ENCODE peak calls at places on chromosomes 3 and 15, in five cellular contexts. A, J, G, Y and R are unnamed samples. For H3K4me1, the result is how much of the 10 kb centered on the place peaks cover.

GRCh38 chr3:52915245-52915772 is 18.0 kb upstream of the STIMATE start:
- DNase-seq in A (no peak), Y (no peak), J (no peak), G (no peak), R (no peak)

GRCh38 chr15:90915808-90916440 is 12.8 kb downstream of the MAN2A2 start:
- DNase-seq in A (peak), G (peak), Y (no peak), J (no peak), R (no peak)

GRCh38 chr3:57007513-57008415 is 52.7 kb upstream of the SPATA12 start:
- DNase-seq in G (peak), A (peak), Y (no peak), J (peak), R (peak)

GRCh38 chr3:108940166-108940565 is 13.5 kb downstream of the GUCA1C start:
- DNase-seq in G (no peak), J (no peak), A (no peak), Y (no peak), R (no peak)

GRCh38 chr3:86988235-86988634 is 2.7 kb downstream of the VGLL3 start:
- DNase-seq in J (no peak), Y (no peak), G (no peak), A (peak), R (no peak)

GRCh38 chr3:14120111-14120920 is 4.4 kb downstream of the CHCHD4 start:
- DNase-seq in A (no peak), J (no peak), G (no peak), Y (no peak), R (peak)

GRCh38 chr3:100882571-100882981 is 110.6 kb downstream of the ABI3BP start:
- DNase-seq in A (no peak), Y (no peak), G (no peak), J (no peak), R (no peak)

GRCh38 chr3:44883999-44884431 is 9.6 kb downstream of the TGM4 start:
- DNase-seq in Y (no peak), G (no peak), J (no peak), A (peak), R (no peak)

GRCh38 chr3:99108508-99108907 is 207.0 kb upstream of the DCBLD2 start:
- DNase-seq in Y (no peak), J (no peak), A (peak), G (no peak), R (no peak)

GRCh38 chr3:15647629-15648167 is 46.2 kb downstream of the BTD start:
- DNase-seq in G (peak), A (peak), Y (no peak), J (peak), R (peak)

GRCh38 chr3:74139648-74140047 is 474.8 kb downstream of the CNTN3 start:
- DNase-seq in A (peak), G (no peak), J (no peak), Y (no peak), R (no peak)

GRCh38 chr3:32246079-32246675 is 7.7 kb downstream of the CMTM8 start:
- DNase-seq in A (peak), Y (no peak), G (no peak), J (no peak), R (no peak)

GRCh38 chr3:106333911-106334618 is 465.3 kb upstream of the CBLB start:
- DNase-seq in J (no peak), A (peak), G (no peak), Y (no peak), R (no peak)

GRCh38 chr3:4406746-4407568 is 60.1 kb downstream of the SUMF1 start:
- DNase-seq in J (no peak), G (no peak), Y (no peak), A (no peak), R (no peak)

GRCh38 chr3:4407941-4408340 is 59.1 kb downstream of the SUMF1 start:
- DNase-seq in A (no peak), J (no peak), Y (no peak), G (no peak), R (no peak)

GRCh38 chr3:4411236-4411635 is 55.8 kb downstream of the SUMF1 start:
- DNase-seq in Y (no peak), J (no peak), G (no peak), A (no peak), R (no peak)

GRCh38 chr3:4410174-4410573 is 56.9 kb downstream of the SUMF1 start:
- DNase-seq in Y (no peak), J (no peak), A (no peak), G (no peak), R (no peak)

DNA sequence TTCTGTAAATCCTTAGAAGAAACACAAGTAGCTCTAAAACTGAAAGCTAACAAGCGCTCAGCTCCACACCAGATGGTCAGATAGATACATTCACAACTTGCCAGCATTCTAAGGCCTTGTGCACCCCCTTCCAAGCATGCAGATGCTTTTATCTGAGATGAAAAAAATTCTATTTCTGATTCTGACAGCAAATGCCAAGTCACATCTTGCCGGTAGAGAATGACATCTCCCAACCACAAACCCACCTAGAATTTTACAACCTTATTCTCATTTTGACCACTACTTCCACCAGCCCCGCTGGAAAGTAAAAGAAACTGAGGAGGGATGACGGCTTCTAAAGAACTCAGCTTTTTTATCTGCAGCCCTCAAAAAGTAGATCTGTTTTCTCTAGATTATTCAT is 57.7 kb downstream of the SUMF1 start:
- DNase-seq in Y (no peak), G (no peak), A (no peak), J (no peak), R (no peak)
- H3K4me1 ChIP-seq in Y (under half), G (under half), A (under half), J (under half), R (under half)

GRCh38 chr15:39239562-39239961 is 341.3 kb upstream of the THBS1 start:
- DNase-seq in G (no peak), A (peak), J (no peak), Y (no peak), R (no peak)
- H3K9ac ChIP-seq in G (no peak), A (no peak), J (no peak), Y (no peak), R (no peak)

GRCh38 chr3:171829841-171830559 is 13.1 kb upstream of the TMEM212 start:
- DNase-seq in Y (peak), G (peak), A (peak), J (no peak), R (peak)

GRCh38 chr3:171833006-171833405 is 10.1 kb upstream of the TMEM212 start:
- DNase-seq in G (no peak), J (no peak), A (no peak), Y (no peak), R (no peak)

GRCh38 chr3:171834461-171834801 is 8.7 kb upstream of the TMEM212 start:
- DNase-seq in J (no peak), A (no peak), Y (no peak), G (no peak), R (no peak)

GRCh38 chr3:171833775-171834460 is 9.2 kb upstream of the TMEM212 start:
- DNase-seq in G (no peak), Y (no peak), A (peak), J (no peak), R (no peak)

DNA sequence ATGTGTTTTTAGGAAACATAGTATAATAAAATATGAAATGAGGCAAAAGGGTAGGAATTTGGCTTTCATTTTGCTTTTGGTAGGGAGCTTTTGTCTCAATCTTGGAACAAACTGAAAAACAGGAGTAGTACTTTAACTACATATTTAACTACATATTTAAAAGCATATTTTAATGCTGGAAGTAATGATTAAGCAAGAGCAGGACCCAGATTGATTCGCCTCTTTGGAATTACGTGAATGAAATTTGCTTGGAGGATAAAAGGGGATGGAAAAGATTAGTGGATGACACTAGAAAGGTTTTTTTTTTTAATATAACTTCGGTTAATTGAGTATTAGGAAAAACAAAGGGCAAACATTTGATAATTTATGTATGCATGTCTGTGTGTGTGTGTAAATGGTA is 11.2 kb upstream of the TMEM212 start:
- DNase-seq in A (peak), Y (no peak), J (no peak), G (no peak), R (no peak)
- H3K4me1 ChIP-seq in A (under half), Y (under half), J (under half), G (under half), R (under half)

DNA sequence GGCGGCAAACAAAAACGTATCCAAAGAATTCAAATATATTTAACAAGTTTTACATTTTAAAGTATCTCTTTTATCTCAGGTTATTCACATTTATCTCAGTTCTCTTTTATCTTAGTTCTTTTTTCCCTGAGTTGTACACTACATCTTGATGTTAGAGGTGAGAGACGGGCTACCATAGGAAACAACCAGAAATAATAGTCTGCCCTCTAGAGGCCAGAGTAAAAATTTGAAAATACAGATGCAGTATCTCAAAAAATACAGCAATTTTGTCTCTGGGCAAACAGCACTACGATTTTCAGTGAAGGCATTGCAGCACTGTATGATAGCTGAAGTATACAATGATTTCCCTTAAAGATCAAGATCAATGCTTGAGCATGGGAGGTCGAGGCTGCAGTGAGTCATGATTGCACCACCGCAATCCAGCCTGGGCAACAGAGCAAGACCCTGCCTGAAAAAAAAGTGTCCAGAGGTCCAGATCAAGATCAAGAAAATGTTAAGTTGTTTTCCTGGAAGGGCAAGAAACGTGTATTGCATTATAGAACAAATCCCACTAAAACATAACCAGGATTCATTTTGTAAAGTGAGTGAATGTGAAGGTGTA is 82.6 kb upstream of the ATP11B start:
- DNase-seq in G (no peak), J (no peak), Y (no peak), A (peak), R (no peak)
- H3K9ac ChIP-seq in G (no peak), J (no peak), Y (no peak), A (no peak), R (no peak)

DNA sequence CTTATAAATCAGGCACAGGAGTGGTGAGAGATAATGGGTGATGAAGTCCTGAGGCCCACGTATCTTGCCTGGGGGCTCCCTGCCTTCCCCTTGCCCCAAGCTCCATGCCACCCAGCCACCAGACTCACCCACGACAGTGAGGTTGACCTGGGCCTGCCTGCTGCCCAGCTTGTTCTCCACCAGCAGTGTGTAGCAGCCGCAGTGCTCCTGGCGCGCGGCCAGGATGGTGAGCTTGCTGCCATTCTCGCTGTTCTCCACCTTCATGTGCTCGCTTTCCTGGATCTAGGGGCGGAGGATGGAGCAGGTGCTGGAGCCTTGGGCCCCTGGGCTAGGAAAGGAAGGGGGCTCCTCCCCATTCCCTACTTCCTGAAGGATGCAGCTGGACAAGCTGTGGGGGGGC is 79.1 kb upstream of the HACD2 start:
- DNase-seq in A (no peak), J (no peak), G (peak), Y (no peak), R (no peak)
- H3K4me1 ChIP-seq in A (under half), J (under half), G (under half), Y (under half), R (under half)

GRCh38 chr3:3015472-3016089 is 94.6 kb downstream of the IL5RA start:
- DNase-seq in Y (no peak), J (no peak), G (no peak), A (peak), R (peak)
- H3K9ac ChIP-seq in Y (no peak), J (no peak), G (no peak), A (no peak), R (no peak)

GRCh38 chr3:46862689-46863020 is 589 bp downstream of the MYL3 start:
- DNase-seq in A (no peak), G (no peak), Y (no peak), J (no peak), R (no peak)

GRCh38 chr3:46861996-46862688 is 1.1 kb downstream of the MYL3 start:
- DNase-seq in Y (no peak), J (no peak), G (peak), A (no peak), R (no peak)

GRCh38 chr3:46863261-46863782 is at the start of gene MYL3:
- DNase-seq in A (no peak), Y (no peak), G (peak), J (no peak), R (no peak)

GRCh38 chr3:46860381-46861292 is 2.6 kb downstream of the MYL3 start:
- DNase-seq in Y (no peak), J (peak), A (no peak), G (peak), R (no peak)

DNA sequence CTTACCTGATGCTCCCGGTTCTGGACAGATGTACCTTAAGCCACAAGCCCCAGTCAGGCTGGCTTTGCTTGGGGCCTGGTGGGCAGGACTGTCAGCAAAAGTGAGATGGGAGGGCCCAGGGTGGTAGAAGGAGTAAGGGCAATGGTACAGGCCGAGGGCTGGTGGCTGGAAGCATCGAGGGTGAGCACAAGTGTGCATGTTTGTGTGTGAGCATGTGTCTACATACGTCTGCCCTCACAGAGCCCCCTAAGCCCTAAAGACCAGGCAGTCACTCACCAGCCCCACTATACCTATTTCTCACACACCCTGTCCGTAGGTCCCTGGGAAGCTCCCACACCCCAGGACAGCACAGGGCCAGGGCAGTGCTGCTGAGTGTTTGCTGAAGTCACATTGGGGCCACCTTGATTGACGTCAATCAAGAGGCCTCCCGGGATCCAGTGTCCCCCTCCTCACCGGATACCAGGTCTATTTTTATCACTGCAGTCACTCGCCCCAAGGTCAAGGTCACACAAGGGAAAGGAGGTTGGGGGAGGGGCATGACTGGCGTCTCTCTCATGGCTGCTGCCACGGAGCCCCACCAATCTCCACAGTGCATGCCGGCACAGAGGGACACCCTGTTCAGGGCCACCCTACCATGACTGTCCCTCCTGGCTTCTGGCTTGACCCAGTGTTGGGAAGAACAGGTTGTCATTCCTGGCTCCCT is 1.8 kb downstream of the MYL3 start:
- DNase-seq in G (peak), J (no peak), A (no peak), Y (no peak), R (no peak)
- H3K4me1 ChIP-seq in G (under half), J (under half), A (under half), Y (under half), R (under half)

DNA sequence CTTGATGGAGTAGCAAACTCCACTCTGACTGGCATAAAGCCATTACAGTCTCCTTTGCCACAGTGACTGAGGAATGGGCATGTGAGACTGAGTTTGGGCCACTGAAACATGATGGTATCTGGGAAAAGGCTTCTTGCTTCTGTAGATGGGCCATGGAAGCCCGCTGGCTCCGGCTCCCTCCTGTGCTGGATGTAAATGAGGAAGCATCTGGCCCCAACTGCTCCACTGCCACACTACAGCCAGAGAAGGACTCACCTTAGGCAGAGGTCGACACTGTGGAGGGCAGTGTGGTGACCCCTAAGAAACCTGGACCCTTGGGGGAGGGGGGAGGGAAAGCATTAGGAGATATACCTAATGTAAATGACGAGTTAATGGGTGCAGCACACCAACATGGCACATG is 9.4 kb upstream of the CAMK1 start:
- DNase-seq in G (no peak), Y (no peak), J (no peak), A (no peak), R (no peak)
- H3K9ac ChIP-seq in G (no peak), Y (no peak), J (no peak), A (no peak), R (no peak)

GRCh38 chr15:48632651-48633050 is 12.9 kb downstream of the FBN1 start:
- DNase-seq in J (no peak), A (no peak), Y (no peak), G (no peak), R (no peak)
- H3K4me1 ChIP-seq in J (under half), A (under half), Y (under half), G (under half), R (under half)